ENCODE peak calls at places on chromosomes 11 and 22, in four cellular contexts. P is globus pallidus, D is tibial artery, I is NCI-H2171 treated with DMSO at 0.1 percent for 48 hours. S is an unnamed sample.

GRCh38 chr11:14308114-14308896 is 50.7 kb downstream of the RRAS2 start:
- DNase-seq in P (peak; percentile 5), D (no peak), I (peak; percentile 5), S (peak; percentile 63)

GRCh38 chr11:85086511-85087284 is 540.4 kb downstream of the DLG2 start:
- DNase-seq in P (no peak), D (no peak), I (no peak), S (no peak)

GRCh38 chr11:64690235-64690634 is 32.8 kb downstream of the NRXN2 start:
- DNase-seq in P (no peak), D (no peak), I (no peak), S (no peak)

GRCh38 chr11:65880844-65881421 is 1.3 kb downstream of the CTSW start:
- DNase-seq in P (no peak), D (no peak), I (no peak), S (no peak)

GRCh38 chr11:27174026-27174425 is 133.4 kb downstream of the BBOX1 start:
- DNase-seq in P (no peak), D (no peak), I (no peak), S (no peak)

GRCh38 chr11:93662177-93662575 is 694 bp downstream of the CEP295 start:
- DNase-seq in P (no peak), D (no peak), I (no peak), S (peak; percentile 8)

GRCh38 chr11:43917851-43918250 is 24.6 kb upstream of the C11orf96 start:
- DNase-seq in P (no peak), D (no peak), I (no peak), S (no peak)

GRCh38 chr22:38009000-38009806 is 24.8 kb upstream of the SOX10 start:
- DNase-seq in P (no peak), D (no peak), I (no peak), S (no peak)

GRCh38 chr22:49429066-49429465 is 398.6 kb downstream of the BRD1 start:
- DNase-seq in P (no peak), D (no peak), I (no peak), S (peak; percentile 13)

GRCh38 chr11:58770166-58770565 is 38.4 kb upstream of the GLYAT start:
- DNase-seq in P (no peak), D (no peak), I (no peak), S (no peak)

GRCh38 chr22:26585104-26585790 is 4.7 kb downstream of the TPST2 start:
- DNase-seq in P (no peak), D (peak; percentile 78), I (peak; percentile 26), S (no peak)

GRCh38 chr11:1022908-1023810 is 13.4 kb downstream of the MUC6 start:
- DNase-seq in P (no peak), D (no peak), I (no peak), S (no peak)

GRCh38 chr11:112310414-112310813 is 49.8 kb upstream of the PLET1 start:
- DNase-seq in P (no peak), D (no peak), I (no peak), S (no peak)

GRCh38 chr11:69013009-69013951 is at the start of gene MRGPRF:
- DNase-seq in P (peak; percentile 12), D (peak; percentile 99), I (peak; percentile 50), S (no peak)

GRCh38 chr11:70381872-70382842 is 16.2 kb upstream of the CTTN start:
- DNase-seq in P (no peak), D (no peak), I (no peak), S (no peak)

GRCh38 chr11:18005376-18006129 is 7.3 kb downstream of the SERGEF start:
- DNase-seq in P (no peak), D (no peak), I (no peak), S (no peak)

GRCh38 chr22:32646476-32646875 is 155.0 kb upstream of the TIMP3 start:
- DNase-seq in P (no peak), D (no peak), I (no peak), S (no peak)

GRCh38 chr22:25484498-25484897 is 80.0 kb upstream of the GRK3 start:
- DNase-seq in P (no peak), D (no peak), I (no peak), S (no peak)

GRCh38 chr22:48797731-48798130 is 1029.9 kb downstream of the BRD1 start:
- DNase-seq in P (no peak), D (no peak), I (no peak), S (no peak)